ENCODE peak calls at places on chromosomes 11 and 22, in five cellular contexts. D is tibial nerve, Q is fibroblast of lung, H is thoracic aorta, J is spleen. R is an unnamed sample. For H3K4me1 and H3K36me3, the result is how much of the 10 kb centered on the place peaks cover.

GRCh38 chr11:96943970-96944369 is 554.2 kb downstream of the JRKL start:
- DNase-seq in Q (no peak), D (no peak), J (no peak), H (no peak), R (no peak)

GRCh38 chr22:49785841-49786451 is 41.7 kb downstream of the BRD1 start:
- DNase-seq in H (no peak), J (no peak), D (no peak), Q (no peak), R (no peak)

GRCh38 chr11:45662665-45663485 is 2.5 kb downstream of the CHST1 start:
- DNase-seq in H (peak), J (peak), Q (peak), D (no peak), R (peak)

GRCh38 chr11:47225552-47226137 is 10.9 kb downstream of the DDB2 start:
- DNase-seq in D (no peak), J (no peak), Q (no peak), H (no peak), R (no peak)

GRCh38 chr11:100739636-100740035 is 52.5 kb downstream of the ARHGAP42 start:
- DNase-seq in D (no peak), J (no peak), H (no peak), Q (peak), R (no peak)

GRCh38 chr22:48955351-48956311 is 872.0 kb downstream of the BRD1 start:
- DNase-seq in D (no peak), J (peak), Q (no peak), H (no peak), R (peak)

GRCh38 chr11:84316866-84317560 is 1030.8 kb upstream of the CCDC90B start:
- DNase-seq in D (no peak), Q (peak), H (no peak), J (no peak), R (no peak)

GRCh38 chr11:8006349-8006977 is 19.3 kb downstream of the EIF3F start:
- DNase-seq in D (peak), J (no peak), Q (peak), H (no peak), R (peak)

GRCh38 chr11:1632053-1632714 is 2.6 kb downstream of the KRTAP5-5 start:
- DNase-seq in D (no peak), H (no peak), J (no peak), Q (no peak), R (peak)

GRCh38 chr11:69199583-69200295 is 44.0 kb downstream of the SMIM38 start:
- DNase-seq in H (no peak), Q (no peak), J (no peak), D (no peak), R (peak)

GRCh38 chr11:77019976-77020591 is 14.1 kb upstream of the B3GNT6 start:
- DNase-seq in D (no peak), H (no peak), J (no peak), Q (peak), R (no peak)

GRCh38 chr22:44311855-44312170 is 938 bp downstream of the SHISAL1 start:
- DNase-seq in Q (peak), H (no peak), J (no peak), D (no peak), R (peak)

GRCh38 chr11:1158681-1159525 is 1.1 kb downstream of the MUC5AC start:
- DNase-seq in D (no peak), H (no peak), J (peak), Q (no peak), R (peak)

GRCh38 chr22:19948057-19948760 is 6.6 kb upstream of the TXNRD2 start:
- DNase-seq in H (no peak), D (no peak), J (no peak), Q (no peak), R (no peak)

GRCh38 chr11:114031599-114032320 is 27.8 kb upstream of the ZBTB16 start:
- DNase-seq in Q (no peak), J (no peak), D (no peak), H (no peak), R (no peak)

GRCh38 chr11:11731311-11732083 is 109.7 kb upstream of the GALNT18 start:
- DNase-seq in J (no peak), H (no peak), D (no peak), Q (peak), R (no peak)

GRCh38 chr11:30992513-30992849 is 377.1 kb downstream of the DCDC1 start:
- DNase-seq in J (no peak), H (no peak), D (no peak), Q (peak), R (no peak)

GRCh38 chr11:120235024-120235628 is 4.8 kb upstream of the POU2F3 start:
- DNase-seq in Q (peak), J (no peak), D (no peak), H (no peak), R (peak)

GRCh38 chr11:96306933-96307747 is 35.9 kb downstream of the MAML2 start:
- DNase-seq in Q (peak), H (peak), D (peak), J (no peak), R (peak)

GRCh38 chr22:30001459-30001858 is 78.8 kb upstream of the HORMAD2 start:
- DNase-seq in Q (no peak), H (no peak), J (no peak), D (no peak), R (no peak)

GRCh38 chr11:126680109-126680508 is 320.5 kb downstream of the KIRREL3 start:
- DNase-seq in D (no peak), Q (peak), H (no peak), J (no peak), R (no peak)

GRCh38 chr11:116993599-116993998 is 104.6 kb downstream of the SIK3 start:
- DNase-seq in D (no peak), H (no peak), J (no peak), Q (peak), R (no peak)

GRCh38 chr11:20483931-20484330 is 96.4 kb downstream of the PRMT3 start:
- DNase-seq in Q (peak), D (no peak), H (no peak), J (no peak), R (no peak)

GRCh38 chr11:1054143-1055108 is 17.9 kb upstream of the MUC6 start:
- DNase-seq in Q (no peak), H (no peak), D (no peak), J (peak), R (peak)

GRCh38 chr11:32478277-32478731 is 43.0 kb upstream of the WT1 start:
- DNase-seq in Q (no peak), D (no peak), J (no peak), H (no peak), R (no peak)

GRCh38 chr11:44671234-44671633 is 55.5 kb upstream of the TSPAN18 start:
- DNase-seq in D (no peak), H (no peak), J (no peak), Q (no peak), R (no peak)

GRCh38 chr11:75272391-75272790 is 31.8 kb downstream of the TPBGL start:
- DNase-seq in J (peak), H (no peak), Q (no peak), D (no peak), R (peak)

GRCh38 chr11:11998091-11998781 is 10.2 kb downstream of the DKK3 start:
- DNase-seq in J (no peak), D (no peak), Q (peak), H (no peak), R (peak)

GRCh38 chr11:81059356-81059755 is 1618.5 kb upstream of the TENM4 start:
- DNase-seq in Q (no peak), D (no peak), H (no peak), J (no peak), R (no peak)

GRCh38 chr11:134598368-134598767 is 186.3 kb upstream of the B3GAT1 start:
- DNase-seq in J (no peak), D (no peak), H (no peak), Q (no peak), R (no peak)

GRCh38 chr22:49753276-49753884 is 74.3 kb downstream of the BRD1 start:
- DNase-seq in D (no peak), Q (no peak), J (no peak), H (no peak), R (peak)

GRCh38 chr11:67465190-67465522 is 3.9 kb downstream of the TMEM134 start:
- DNase-seq in J (no peak), H (no peak), D (no peak), Q (no peak), R (peak)
- H3K4me1 ChIP-seq in J (half or more), H (under half), D (under half), Q (under half), R (under half)

GRCh38 chr22:45518580-45518991 is 15.9 kb downstream of the FBLN1 start:
- DNase-seq in J (no peak), D (no peak), H (no peak), Q (peak), R (peak)
- H3K36me3 ChIP-seq in J (under half), D (under half), H (under half), Q (under half), R (under half)

GRCh38 chr22:39314251-39314971 is 5.0 kb downstream of the RPL3 start:
- DNase-seq in Q (no peak), H (no peak), J (no peak), D (no peak), R (peak)
- H3K4me3 ChIP-seq in Q (no peak), H (no peak), J (no peak), D (no peak), R (peak)

GRCh38 chr11:2685566-2686359 is 14.0 kb downstream of the KCNQ1OT1 start:
- DNase-seq in D (no peak), J (peak), Q (no peak), H (no peak), R (no peak)
- H3K4me1 ChIP-seq in D (under half), J (under half), Q (under half), H (under half), R (under half)

R was measured in osteoblast.